ENCODE peak calls at places on chromosome 9, in five cellular contexts. One of them, this sample, is unnamed.
A peak's percentile ranks its signal among the peaks of the same experiment; 100 is the strongest.

GRCh38 chr9:70133253-70134208 is 89.9 kb downstream of the MAMDC2 start:
- DNase-seq in osteoblast: no peak
- DNase-seq in SJCRH30: peak; percentile 23
- DNase-seq in H7: no peak
- DNase-seq in mucosa of descending colon: no peak
- DNase-seq in this sample: no peak

GRCh38 chr9:98795295-98795955 is 930 bp downstream of the ANKS6 start:
- DNase-seq in SJCRH30: no peak
- DNase-seq in osteoblast: peak; percentile 89
- DNase-seq in mucosa of descending colon: no peak
- DNase-seq in H7: peak; percentile 45
- DNase-seq in this sample: no peak

GRCh38 chr9:70589571-70590263 is 175.3 kb upstream of the KLF9 start:
- DNase-seq in SJCRH30: no peak
- DNase-seq in H7: no peak
- DNase-seq in mucosa of descending colon: no peak
- DNase-seq in osteoblast: peak; percentile 79
- DNase-seq in this sample: no peak

GRCh38 chr9:98774746-98775145 is 21.6 kb downstream of the ANKS6 start:
- DNase-seq in SJCRH30: peak; percentile 57
- DNase-seq in mucosa of descending colon: no peak
- DNase-seq in osteoblast: peak; percentile 78
- DNase-seq in H7: peak; percentile 90
- DNase-seq in this sample: no peak

GRCh38 chr9:14652729-14653377 is 40.4 kb downstream of the ZDHHC21 start:
- DNase-seq in mucosa of descending colon: peak; percentile 19
- DNase-seq in H7: peak; percentile 50
- DNase-seq in osteoblast: peak; percentile 23
- DNase-seq in SJCRH30: peak; percentile 62
- DNase-seq in this sample: no peak

GRCh38 chr9:38362912-38363588 is 29.5 kb upstream of the ALDH1B1 start:
- DNase-seq in H7: peak; percentile 52
- DNase-seq in osteoblast: peak; percentile 87
- DNase-seq in SJCRH30: peak; percentile 80
- DNase-seq in mucosa of descending colon: peak; percentile 37
- DNase-seq in this sample: peak; percentile 67

GRCh38 chr9:7363777-7364477 is 435.7 kb downstream of the DMAC1 start:
- DNase-seq in mucosa of descending colon: no peak
- DNase-seq in H7: no peak
- DNase-seq in osteoblast: no peak
- DNase-seq in SJCRH30: no peak
- DNase-seq in this sample: no peak

GRCh38 chr9:97179616-97180015 is 127.8 kb upstream of the CCDC180 start:
- DNase-seq in H7: no peak
- DNase-seq in mucosa of descending colon: no peak
- DNase-seq in osteoblast: no peak
- DNase-seq in SJCRH30: no peak
- DNase-seq in this sample: no peak

GRCh38 chr9:6218099-6218502 is 2.5 kb downstream of the IL33 start:
- DNase-seq in mucosa of descending colon: no peak
- DNase-seq in osteoblast: no peak
- DNase-seq in SJCRH30: no peak
- DNase-seq in H7: no peak
- DNase-seq in this sample: no peak

GRCh38 chr9:95623614-95624013 is 106.8 kb upstream of the PTCH1 start:
- DNase-seq in mucosa of descending colon: no peak
- DNase-seq in osteoblast: no peak
- DNase-seq in SJCRH30: no peak
- DNase-seq in H7: no peak
- DNase-seq in this sample: no peak

GRCh38 chr9:110755179-110755578 is 86.6 kb downstream of the MUSK start:
- DNase-seq in SJCRH30: no peak
- DNase-seq in osteoblast: no peak
- DNase-seq in mucosa of descending colon: no peak
- DNase-seq in H7: no peak
- DNase-seq in this sample: no peak

GRCh38 chr9:136124976-136125692 is 6.5 kb upstream of the TMEM250 start:
- DNase-seq in mucosa of descending colon: no peak
- DNase-seq in H7: no peak
- DNase-seq in osteoblast: no peak
- DNase-seq in SJCRH30: no peak
- DNase-seq in this sample: no peak

GRCh38 chr9:115152281-115152680 is 34.3 kb upstream of the TNC start:
- DNase-seq in H7: no peak
- DNase-seq in osteoblast: no peak
- DNase-seq in mucosa of descending colon: no peak
- DNase-seq in SJCRH30: no peak
- DNase-seq in this sample: no peak

GRCh38 chr9:135029434-135029833 is 58.0 kb upstream of the OLFM1 start:
- DNase-seq in osteoblast: peak; percentile 26
- DNase-seq in H7: no peak
- DNase-seq in SJCRH30: no peak
- DNase-seq in mucosa of descending colon: no peak
- DNase-seq in this sample: no peak

GRCh38 chr9:98215821-98216220 is 23.4 kb upstream of the CORO2A start:
- DNase-seq in osteoblast: peak; percentile 88
- DNase-seq in SJCRH30: no peak
- DNase-seq in H7: peak; percentile 88
- DNase-seq in mucosa of descending colon: peak; percentile 40
- DNase-seq in this sample: no peak

GRCh38 chr9:128494108-128494742 is 10.3 kb upstream of the GLE1 start:
- DNase-seq in SJCRH30: peak; percentile 41
- DNase-seq in H7: peak; percentile 13
- DNase-seq in osteoblast: no peak
- DNase-seq in mucosa of descending colon: peak; percentile 77
- DNase-seq in this sample: no peak

GRCh38 chr9:96241391-96241809 is 60.6 kb downstream of the HSD17B3 start:
- DNase-seq in H7: no peak
- DNase-seq in SJCRH30: peak; percentile 70
- DNase-seq in osteoblast: no peak
- DNase-seq in mucosa of descending colon: no peak
- DNase-seq in this sample: no peak

GRCh38 chr9:133514475-133515239 is 10.1 kb downstream of the MYMK start:
- DNase-seq in H7: no peak
- DNase-seq in osteoblast: peak; percentile 74
- DNase-seq in mucosa of descending colon: no peak
- DNase-seq in SJCRH30: peak; percentile 51
- DNase-seq in this sample: no peak

GRCh38 chr9:122374885-122375420 is 4.1 kb downstream of the PTGS1 start:
- DNase-seq in SJCRH30: peak; percentile 64
- DNase-seq in H7: peak; percentile 88
- DNase-seq in mucosa of descending colon: peak; percentile 78
- DNase-seq in osteoblast: peak; percentile 98
- DNase-seq in this sample: no peak
- H3K4me3 ChIP-seq in SJCRH30: no peak overlapping the region
- H3K4me3 ChIP-seq in H7: no peak overlapping the region
- H3K4me3 ChIP-seq in mucosa of descending colon: no peak overlapping the region
- H3K4me3 ChIP-seq in osteoblast: no peak overlapping the region
- H3K4me3 ChIP-seq in this sample: peak overlapping the region; percentile 41

DNA sequence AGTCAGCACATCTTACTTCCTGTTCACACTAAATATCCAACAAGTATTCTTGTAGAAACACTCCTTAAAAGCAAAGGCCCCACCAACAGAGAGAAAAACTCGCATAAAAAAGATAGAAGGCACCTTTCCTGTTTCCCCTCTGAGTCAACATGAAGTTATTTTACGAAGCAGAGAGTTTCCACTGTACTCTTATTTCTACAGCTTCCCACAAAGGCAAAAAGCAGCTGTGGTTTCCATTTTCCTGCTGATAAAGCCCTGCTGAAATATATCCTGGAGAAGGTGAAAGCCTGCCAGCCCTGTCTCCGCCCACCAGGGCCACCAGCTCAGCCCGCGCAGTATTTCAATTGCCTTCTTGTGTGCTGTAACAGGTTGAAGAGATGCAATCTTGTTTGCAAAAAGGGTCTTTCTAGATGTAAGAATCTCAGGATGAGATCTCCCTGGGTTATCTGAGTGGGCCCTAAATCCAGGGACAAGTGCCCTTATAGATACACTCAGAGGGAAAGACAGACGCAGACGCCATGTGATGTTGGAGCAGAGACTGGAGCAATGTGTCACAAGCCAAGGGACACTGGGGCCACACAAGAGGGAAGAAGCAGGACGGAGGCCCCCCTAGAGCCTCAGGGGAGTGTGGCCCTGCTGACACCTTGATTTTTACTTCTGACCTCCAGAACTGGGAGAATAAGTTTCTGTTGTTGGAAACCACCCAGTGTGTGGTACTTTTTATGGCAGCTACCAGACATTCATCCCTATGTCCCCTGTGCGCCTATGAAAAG is 19.9 kb downstream of the SEMA4D start:
- DNase-seq in SJCRH30: peak; percentile 17
- DNase-seq in osteoblast: no peak
- DNase-seq in mucosa of descending colon: peak; percentile 49
- DNase-seq in H7: peak; percentile 48
- DNase-seq in this sample: no peak
- H3K4me3 ChIP-seq in SJCRH30: no peak overlapping the region
- H3K4me3 ChIP-seq in osteoblast: no peak overlapping the region
- H3K4me3 ChIP-seq in mucosa of descending colon: no peak overlapping the region
- H3K4me3 ChIP-seq in H7: no peak overlapping the region
- H3K4me3 ChIP-seq in this sample: no peak overlapping the region

DNA sequence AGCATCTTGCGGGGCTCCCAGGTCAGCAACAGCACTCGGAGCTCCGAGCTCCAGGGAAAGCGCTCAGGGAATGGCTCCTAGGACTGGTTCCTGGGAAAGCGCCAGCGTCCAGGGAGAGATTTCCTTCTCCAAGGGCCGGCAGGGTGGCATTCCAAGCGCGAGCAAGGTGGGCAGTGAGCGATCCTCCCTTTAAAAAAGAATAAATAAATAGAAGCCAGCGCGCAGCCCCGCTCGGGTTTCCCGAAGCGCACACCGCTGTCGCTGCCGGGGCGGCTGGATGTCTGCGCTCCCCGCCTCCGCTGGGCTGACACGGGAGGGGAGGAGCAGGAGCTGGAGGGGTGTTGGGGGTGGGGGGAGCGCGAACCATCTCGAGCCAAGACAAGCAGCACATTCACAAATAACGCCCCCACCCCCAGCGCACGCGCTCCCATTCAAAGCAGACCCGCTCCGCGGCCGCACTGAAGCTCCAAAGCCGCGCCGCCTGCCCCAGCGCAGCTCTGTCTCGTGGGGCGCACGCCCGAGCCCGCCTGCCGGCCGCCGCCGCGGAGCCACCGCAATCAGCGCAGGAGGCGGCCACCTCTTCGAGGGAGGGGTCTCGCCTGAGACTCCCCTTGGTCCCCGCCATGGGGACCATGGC is 327.5 kb downstream of the SH3GL2 start:
- DNase-seq in osteoblast: peak; percentile 32
- DNase-seq in H7: peak; percentile 77
- DNase-seq in mucosa of descending colon: peak; percentile 77
- DNase-seq in SJCRH30: no peak
- DNase-seq in this sample: no peak
- H3K4me3 ChIP-seq in osteoblast: no peak overlapping the region
- H3K4me3 ChIP-seq in H7: peak overlapping the region; percentile 49
- H3K4me3 ChIP-seq in mucosa of descending colon: peak overlapping the region; percentile 39
- H3K4me3 ChIP-seq in SJCRH30: no peak overlapping the region
- H3K4me3 ChIP-seq in this sample: no peak overlapping the region

GRCh38 chr9:105241356-105242043 is 3.0 kb upstream of the SLC44A1 start:
- DNase-seq in H7: peak; percentile 30
- DNase-seq in osteoblast: no peak
- DNase-seq in mucosa of descending colon: no peak
- DNase-seq in SJCRH30: no peak
- DNase-seq in this sample: no peak
- H3K4me3 ChIP-seq in H7: no peak overlapping the region
- H3K4me3 ChIP-seq in osteoblast: no peak overlapping the region
- H3K4me3 ChIP-seq in mucosa of descending colon: no peak overlapping the region
- H3K4me3 ChIP-seq in SJCRH30: no peak overlapping the region
- H3K4me3 ChIP-seq in this sample: no peak overlapping the region

GRCh38 chr9:108934323-108934885 is at the start of gene ABITRAM:
- DNase-seq in osteoblast: peak; percentile 96
- DNase-seq in H7: peak; percentile 94
- DNase-seq in mucosa of descending colon: peak; percentile 75
- DNase-seq in SJCRH30: peak; percentile 85
- DNase-seq in this sample: peak; percentile 60
- H3K4me3 ChIP-seq in osteoblast: peak within 1 kb of the TSS; percentile 97
- H3K4me3 ChIP-seq in H7: peak within 1 kb of the TSS; percentile 98
- H3K4me3 ChIP-seq in mucosa of descending colon: peak within 1 kb of the TSS; percentile 74
- H3K4me3 ChIP-seq in SJCRH30: peak within 1 kb of the TSS; percentile 89
- H3K4me3 ChIP-seq in this sample: peak within 1 kb of the TSS; percentile 95

GRCh38 chr9:28031521-28032177 is 458.4 kb upstream of the C9orf72 start:
- DNase-seq in H7: peak; percentile 19
- DNase-seq in osteoblast: no peak
- DNase-seq in mucosa of descending colon: no peak
- DNase-seq in SJCRH30: no peak
- DNase-seq in this sample: no peak
- H3K4me3 ChIP-seq in H7: no peak overlapping the region
- H3K4me3 ChIP-seq in osteoblast: no peak overlapping the region
- H3K4me3 ChIP-seq in mucosa of descending colon: no peak overlapping the region
- H3K4me3 ChIP-seq in SJCRH30: no peak overlapping the region
- H3K4me3 ChIP-seq in this sample: no peak overlapping the region

GRCh38 chr9:129495422-129496186 is 125.3 kb downstream of the C9orf50 start:
- DNase-seq in H7: peak; percentile 100
- DNase-seq in SJCRH30: peak; percentile 93
- DNase-seq in osteoblast: peak; percentile 99
- DNase-seq in mucosa of descending colon: peak; percentile 98
- DNase-seq in this sample: peak; percentile 64
- H3K4me3 ChIP-seq in H7: peak overlapping the region; percentile 58
- H3K4me3 ChIP-seq in SJCRH30: peak overlapping the region; percentile 56
- H3K4me3 ChIP-seq in osteoblast: peak overlapping the region; percentile 77
- H3K4me3 ChIP-seq in mucosa of descending colon: peak overlapping the region; percentile 27
- H3K4me3 ChIP-seq in this sample: peak overlapping the region; percentile 76